ENCODE peak calls at places on chromosomes 16 and 17, in seven cellular contexts. B is SW480, E is nucleus accumbens, O is foreskin fibroblast, P is substantia nigra, Q is non-pigmented ciliary epithelial cell, A is KBM-7. N is an unnamed sample.
A peak's percentile ranks its signal among the peaks of the same experiment; 100 is the strongest.

GRCh38 chr17:63476857-63477470 is at the start of gene ACE:
- DNase-seq in B (peak; percentile 68), E (no peak), O (no peak), P (no peak), Q (no peak), A (peak; percentile 50), N (no peak)

GRCh38 chr16:54409982-54410381 is 123.4 kb upstream of the IRX3 start:
- DNase-seq in B (no peak), E (no peak), O (no peak), P (no peak), Q (no peak), A (no peak), N (no peak)

GRCh38 chr17:4852504-4853075 is 19.4 kb downstream of the MINK1 start:
- DNase-seq in B (no peak), E (no peak), O (no peak), P (no peak), Q (no peak), A (no peak), N (no peak)

GRCh38 chr17:249236-249993 is 68.0 kb upstream of the DOC2B start:
- DNase-seq in B (no peak), E (no peak), O (no peak), P (no peak), Q (no peak), A (no peak), N (no peak)

GRCh38 chr17:76237859-76238313 is 2.4 kb downstream of the RNF157 start:
- DNase-seq in B (peak; percentile 23), E (no peak), O (no peak), P (no peak), Q (no peak), A (no peak), N (no peak)

GRCh38 chr17:4420692-4421131 is 13.0 kb upstream of the SPNS3 start:
- DNase-seq in B (peak; percentile 72), E (no peak), O (peak; percentile 44), P (no peak), Q (no peak), A (peak; percentile 71), N (peak; percentile 5)

GRCh38 chr17:56737741-56738161 is 96.0 kb downstream of the C17orf67 start:
- DNase-seq in B (peak; percentile 11), E (no peak), O (no peak), P (no peak), Q (no peak), A (peak; percentile 88), N (no peak)

GRCh38 chr16:86702824-86703588 is 124.7 kb downstream of the FOXL1 start:
- DNase-seq in B (no peak), E (no peak), O (no peak), P (no peak), Q (no peak), A (no peak), N (no peak)

GRCh38 chr16:49491736-49492089 is 118.1 kb downstream of the C16orf78 start:
- DNase-seq in B (peak; percentile 17), E (no peak), O (no peak), P (no peak), Q (no peak), A (no peak), N (no peak)

GRCh38 chr16:57256601-57257395 is 11.7 kb downstream of the ARL2BP start:
- DNase-seq in B (no peak), E (no peak), O (no peak), P (no peak), Q (no peak), A (no peak), N (no peak)

GRCh38 chr16:71383054-71383773 is 24.7 kb downstream of the CALB2 start:
- DNase-seq in B (peak; percentile 32), E (no peak), O (no peak), P (no peak), Q (no peak), A (no peak), N (no peak)

N was measured in anterior cingulate cortex.